ENCODE peak calls at places on chromosomes 1 and 21, in ten cellular contexts. P is heart right ventricle; B is natural killer cell; D is heart left ventricle; G is neural progenitor cell; Z is CD8-positive, alpha-beta T cell; W is RWPE1; C is cardiac muscle cell; X is GM12864; F is MCF 10A. E is an unnamed sample.

GRCh38 chr1:52423771-52424170 is 19.4 kb downstream of the PRPF38A start:
- DNase-seq in D (no peak), P (peak), F (no peak), G (no peak), Z (peak), C (peak), X (no peak), B (peak), W (no peak), E (no peak)

GRCh38 chr1:43021547-43022474 is 63.1 kb upstream of the SLC2A1 start:
- DNase-seq in D (no peak), F (peak), B (no peak), P (no peak), G (no peak), W (peak), Z (no peak), X (no peak), C (no peak), E (no peak)

GRCh38 chr1:208479435-208479834 is 235.3 kb upstream of the PLXNA2 start:
- DNase-seq in C (no peak), G (no peak), D (no peak), X (no peak), P (no peak), W (no peak), Z (no peak), B (no peak), F (no peak), E (no peak)

GRCh38 chr1:186620951-186621350 is 59.3 kb downstream of the PTGS2 start:
- DNase-seq in F (peak), X (peak), G (no peak), P (no peak), D (no peak), B (no peak), C (no peak), W (no peak), Z (no peak), E (no peak)

GRCh38 chr1:182588460-182589396 is at the start of gene RNASEL:
- DNase-seq in Z (peak), C (peak), W (peak), X (peak), D (peak), P (peak), F (peak), G (peak), B (peak), E (peak)

GRCh38 chr1:218165687-218166088 is 119.4 kb upstream of the RRP15 start:
- DNase-seq in X (no peak), W (no peak), P (no peak), Z (no peak), C (no peak), G (peak), D (no peak), B (no peak), F (no peak), E (no peak)

GRCh38 chr1:234277161-234277868 is 95.9 kb upstream of the COA6 start:
- DNase-seq in B (no peak), D (no peak), X (no peak), G (no peak), C (no peak), P (no peak), W (no peak), Z (no peak), F (no peak), E (no peak)

GRCh38 chr1:162554258-162554657 is 7.3 kb upstream of the UAP1 start:
- DNase-seq in W (no peak), B (no peak), Z (no peak), G (no peak), D (no peak), P (no peak), X (no peak), C (no peak), F (peak), E (no peak)

GRCh38 chr1:219085988-219086387 is 87.7 kb upstream of the LYPLAL1 start:
- DNase-seq in C (no peak), P (no peak), D (no peak), X (no peak), G (no peak), B (no peak), W (no peak), Z (no peak), F (no peak), E (no peak)

GRCh38 chr1:98429851-98430496 is 231.5 kb upstream of the SNX7 start:
- DNase-seq in B (no peak), G (peak), W (no peak), P (no peak), Z (no peak), D (no peak), X (no peak), C (no peak), F (no peak), E (no peak)

GRCh38 chr1:188433428-188433827 is 1604.7 kb downstream of the PLA2G4A start:
- DNase-seq in Z (no peak), B (no peak), P (no peak), F (peak), C (no peak), G (no peak), X (no peak), D (no peak), W (no peak), E (no peak)

GRCh38 chr1:12231276-12231595 is 1.4 kb downstream of the VPS13D start:
- DNase-seq in P (no peak), D (no peak), Z (no peak), W (peak), C (no peak), F (peak), B (no peak), G (peak), X (no peak), E (no peak)

GRCh38 chr1:54325705-54326461 is 80.3 kb downstream of the SSBP3 start:
- DNase-seq in X (no peak), C (no peak), W (no peak), P (peak), D (no peak), F (no peak), G (no peak), B (no peak), Z (no peak), E (no peak)

GRCh38 chr1:107250169-107250568 is 109.3 kb downstream of the NTNG1 start:
- DNase-seq in G (no peak), D (no peak), B (no peak), X (no peak), W (peak), Z (no peak), C (no peak), F (no peak), P (no peak), E (no peak)

GRCh38 chr21:24045775-24046215 is 1561.5 kb downstream of the MRPL39 start:
- DNase-seq in W (peak), D (peak), Z (no peak), F (peak), P (peak), G (peak), B (no peak), C (peak), X (no peak), E (no peak)

GRCh38 chr21:32468567-32469175 is 56.2 kb downstream of the EVA1C start:
- DNase-seq in B (no peak), C (no peak), P (no peak), G (no peak), D (no peak), W (no peak), F (no peak), X (no peak), Z (no peak), E (no peak)

GRCh38 chr1:46285730-46286477 is 17.5 kb downstream of the LRRC41 start:
- DNase-seq in W (no peak), C (peak), G (peak), X (no peak), P (no peak), Z (no peak), F (no peak), B (no peak), D (no peak), E (no peak)

GRCh38 chr1:94061513-94062443 is 59.2 kb downstream of the ABCA4 start:
- DNase-seq in G (peak), D (peak), B (no peak), X (no peak), W (peak), P (peak), F (peak), C (peak), Z (no peak), E (no peak)

GRCh38 chr1:216186816-216187215 is 236.4 kb downstream of the USH2A start:
- DNase-seq in Z (no peak), D (no peak), G (no peak), X (no peak), B (no peak), F (peak), W (no peak), P (no peak), C (no peak), E (no peak)

GRCh38 chr1:159823401-159823800 is 3.3 kb upstream of the SLAMF8 start:
- DNase-seq in W (no peak), P (no peak), G (peak), D (no peak), B (no peak), F (no peak), Z (no peak), X (no peak), C (no peak), E (no peak)
- TF ChIP-seq CTCF in W (no peak), P (no peak), G (no peak), D (no peak), B (no peak), F (no peak), Z (no peak), X (no peak), C (no peak), E (no peak)

DNA sequence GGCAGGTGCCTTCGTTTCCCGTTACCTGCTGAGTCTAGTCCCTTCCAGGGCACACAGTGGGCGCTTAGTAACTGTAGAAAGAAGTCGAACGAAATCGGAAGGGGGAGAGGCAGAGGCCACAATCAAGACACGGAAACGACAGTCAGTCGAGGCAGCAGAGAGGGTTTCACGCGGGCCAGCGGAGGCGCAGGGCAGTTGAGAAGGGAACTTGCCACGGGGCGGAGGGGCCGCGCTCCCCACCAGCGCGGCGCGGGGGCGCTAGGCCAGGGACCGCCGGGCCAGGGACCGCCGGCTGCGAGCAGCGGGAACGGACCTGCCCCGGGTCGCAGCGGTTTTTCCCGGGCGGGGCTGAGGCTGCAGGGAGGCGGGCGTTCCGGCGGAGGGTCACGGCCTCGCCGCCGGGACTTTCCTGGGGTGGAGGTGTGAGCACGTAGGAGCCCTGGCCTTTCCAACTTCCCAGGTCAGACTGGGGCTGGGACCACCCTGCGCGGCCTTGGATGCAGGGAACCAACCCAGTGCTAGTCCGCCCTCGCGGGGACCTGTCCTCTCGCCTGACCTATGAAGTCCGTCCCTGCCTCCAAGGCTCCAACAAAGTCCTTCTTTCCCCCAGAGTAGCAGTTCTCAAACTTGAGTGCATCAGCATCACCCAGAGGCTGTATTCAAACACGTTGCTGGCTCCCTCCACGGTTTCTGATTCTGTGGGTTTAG is 150.1 kb upstream of the FGGY start:
- DNase-seq in B (peak), D (peak), X (no peak), G (peak), W (no peak), Z (peak), F (no peak), C (peak), P (peak), E (peak)
- TF ChIP-seq CTCF in B (peak), D (no peak), X (peak), G (peak), W (no peak), Z (peak), F (no peak), C (peak), P (peak), E (no peak)

GRCh38 chr1:31296486-31297272 is at the start of the genes SNRNP40 and ZCCHC17:
- DNase-seq in F (peak), B (peak), G (peak), Z (peak), P (peak), X (peak), D (peak), C (peak), W (peak), E (peak)
- TF ChIP-seq CTCF in F (no peak), B (no peak), G (peak), Z (no peak), P (peak), X (no peak), D (no peak), C (peak), W (no peak), E (no peak)

GRCh38 chr1:117842408-117843170 is 86.8 kb downstream of the GDAP2 start:
- DNase-seq in F (no peak), D (no peak), C (no peak), B (no peak), X (no peak), Z (no peak), G (no peak), P (no peak), W (no peak), E (no peak)
- TF ChIP-seq CTCF in F (no peak), D (no peak), C (no peak), B (no peak), X (peak), Z (no peak), G (peak), P (no peak), W (no peak), E (no peak)

GRCh38 chr1:154351363-154352068 is 26.2 kb downstream of the ATP8B2 start:
- DNase-seq in Z (no peak), D (no peak), G (no peak), P (no peak), B (no peak), F (no peak), X (no peak), C (no peak), W (no peak), E (no peak)

GRCh38 chr1:154353966-154354365 is 28.6 kb downstream of the ATP8B2 start:
- DNase-seq in G (no peak), P (no peak), F (no peak), X (no peak), C (no peak), B (no peak), Z (no peak), D (no peak), W (no peak), E (no peak)

GRCh38 chr1:154352245-154352580 is 26.9 kb downstream of the ATP8B2 start:
- DNase-seq in B (no peak), Z (no peak), X (no peak), G (peak), F (no peak), C (no peak), P (no peak), W (no peak), D (no peak), E (no peak)

GRCh38 chr1:154352581-154353459 is 27.5 kb downstream of the ATP8B2 start:
- DNase-seq in B (no peak), C (peak), X (no peak), W (no peak), P (peak), Z (peak), G (peak), D (peak), F (no peak), E (peak)

DNA sequence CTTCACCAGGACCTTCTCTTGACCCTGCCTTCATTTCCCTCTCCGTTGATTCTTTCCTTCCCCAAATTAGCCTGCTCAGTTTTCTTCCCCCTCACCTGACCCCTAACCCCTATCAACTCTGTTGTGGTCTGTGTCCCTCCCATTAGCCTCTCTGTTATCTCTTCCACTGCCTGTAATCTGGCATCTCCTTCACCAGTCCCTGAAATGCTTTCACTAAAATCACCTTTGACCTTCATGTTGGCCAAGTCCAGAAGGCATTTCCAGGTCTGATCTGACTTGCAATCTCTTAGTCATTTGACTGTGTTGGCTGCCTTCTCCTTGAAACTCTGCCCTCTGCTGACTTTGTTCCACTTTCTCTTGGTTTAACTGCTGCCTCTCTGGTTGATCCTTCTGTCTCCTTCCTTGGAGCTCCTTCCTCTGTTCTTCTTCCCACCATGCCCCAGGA is 28.2 kb downstream of the ATP8B2 start:
- DNase-seq in G (peak), F (peak), Z (no peak), C (peak), W (no peak), D (no peak), X (no peak), P (no peak), B (no peak), E (no peak)
- TF ChIP-seq CTCF in G (peak), F (peak), Z (no peak), C (peak), W (no peak), D (no peak), X (peak), P (no peak), B (no peak), E (no peak)

DNA sequence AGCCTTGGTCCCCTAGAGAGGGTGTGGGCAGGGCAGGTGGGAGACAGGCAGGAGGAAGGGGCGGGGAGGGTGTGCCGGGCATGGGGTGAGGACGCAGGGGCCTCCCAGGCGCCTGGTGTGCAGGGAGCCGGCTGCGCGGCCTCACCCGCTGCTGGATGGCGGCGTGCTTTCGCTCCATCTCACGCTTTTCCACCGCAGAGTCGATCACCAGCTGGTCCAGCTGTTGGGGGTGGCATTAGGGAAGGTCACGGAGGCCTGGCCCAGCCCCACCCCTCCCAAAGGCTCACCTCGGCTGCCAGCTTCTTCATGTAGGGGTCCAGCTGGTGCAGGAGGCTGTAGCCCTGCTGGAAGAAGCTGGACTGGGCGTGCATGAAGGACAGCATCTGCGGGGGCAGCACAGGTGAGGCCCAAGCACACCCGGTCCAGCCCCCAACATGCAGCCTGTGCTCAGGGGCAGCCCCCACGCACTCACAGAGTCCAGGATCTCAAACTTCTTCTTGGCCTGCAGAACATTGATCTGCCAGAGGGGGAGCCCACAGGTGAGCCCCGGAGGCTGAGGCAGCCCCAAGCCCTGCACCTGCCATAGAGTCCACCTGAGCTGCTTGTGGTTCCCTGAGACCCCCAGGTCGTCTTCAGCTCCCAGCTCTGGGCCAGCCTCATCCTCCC is 7.9 kb downstream of the ACAP3 start:
- DNase-seq in W (no peak), F (no peak), D (no peak), Z (no peak), G (peak), B (no peak), C (no peak), P (no peak), X (no peak), E (no peak)
- TF ChIP-seq CTCF in W (peak), F (peak), D (no peak), Z (no peak), G (peak), B (peak), C (peak), P (peak), X (peak), E (no peak)

GRCh38 chr1:212760126-212760823 is 31.3 kb downstream of the NSL1 start:
- DNase-seq in X (no peak), W (no peak), P (no peak), C (peak), G (peak), Z (peak), F (peak), D (no peak), B (peak), E (no peak)
- TF ChIP-seq CTCF in X (peak), W (no peak), P (peak), C (peak), G (peak), Z (peak), F (peak), D (no peak), B (peak), E (no peak)

DNA sequence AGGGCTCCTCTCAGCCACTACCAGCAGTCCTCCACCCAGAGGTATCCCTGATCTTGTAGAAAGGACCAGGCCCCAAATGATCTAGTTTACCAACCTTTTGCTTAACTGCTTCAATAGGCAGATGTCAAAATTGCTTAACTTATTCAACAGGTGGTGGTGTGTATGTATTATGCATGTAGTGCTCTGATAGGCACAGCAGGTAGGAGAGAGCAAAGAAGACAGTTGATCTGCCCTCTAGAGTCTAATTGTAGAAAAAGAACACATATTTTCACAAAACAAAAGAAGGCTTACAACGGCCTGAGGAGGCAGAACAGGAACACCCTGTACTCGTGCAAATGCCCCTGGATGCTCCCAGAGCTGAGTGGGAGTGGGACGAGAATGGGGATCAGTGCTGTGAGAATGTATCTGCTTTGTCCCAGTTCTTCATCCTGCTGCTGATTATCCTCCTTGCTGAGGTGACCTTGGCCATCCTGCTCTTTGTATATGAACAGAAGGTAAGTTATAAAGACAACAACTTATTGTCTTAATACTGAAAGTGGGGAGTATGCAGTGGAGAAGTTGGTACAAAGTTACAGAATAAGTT is 21.1 kb downstream of the CD53 start:
- DNase-seq in B (no peak), G (no peak), Z (no peak), X (no peak), P (no peak), D (no peak), F (no peak), C (no peak), W (no peak), E (no peak)
- TF ChIP-seq CTCF in B (peak), G (no peak), Z (no peak), X (no peak), P (no peak), D (no peak), F (no peak), C (no peak), W (no peak), E (no peak)

GRCh38 chr1:81802601-81803422 is 2.1 kb downstream of the ADGRL2 start:
- DNase-seq in X (no peak), P (peak), C (peak), D (peak), Z (no peak), W (peak), F (peak), B (no peak), G (peak), E (no peak)
- TF ChIP-seq CTCF in X (no peak), P (peak), C (peak), D (peak), Z (no peak), W (peak), F (peak), B (no peak), G (peak), E (no peak)

DNA sequence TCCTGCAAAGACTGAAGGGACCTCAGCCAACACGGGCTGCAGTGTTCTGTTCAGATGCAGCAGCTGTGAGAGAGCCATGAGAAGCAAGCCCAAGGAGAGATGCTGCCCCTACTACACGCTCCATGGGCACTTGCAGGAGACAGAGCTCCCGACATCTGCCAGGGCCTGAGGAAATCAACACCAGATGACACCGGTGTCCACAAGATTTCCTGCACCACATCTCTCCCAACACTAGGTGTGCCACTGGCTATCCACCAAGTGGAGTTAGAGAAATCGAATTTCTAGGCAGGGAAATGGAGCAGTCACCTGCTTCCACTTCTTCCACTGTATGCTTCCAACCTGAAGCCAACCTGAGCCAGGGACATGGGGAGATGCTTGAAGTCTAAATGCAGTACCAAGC is 445.3 kb downstream of the RWDD3 start:
- DNase-seq in F (peak), P (no peak), G (no peak), C (no peak), D (no peak), X (no peak), W (no peak), B (no peak), Z (no peak), E (no peak)
- TF ChIP-seq CTCF in F (no peak), P (no peak), G (no peak), C (no peak), D (no peak), X (no peak), W (no peak), B (no peak), Z (no peak), E (no peak)